ENCODE peak calls at places on chromosome 18, in seven cellular contexts. One of them, this sample, is unnamed.

GRCh38 chr18:79203017-79203605 is 133.9 kb downstream of the ATP9B start:
- DNase-seq in NCI-H446 treated with DMSO at 0.1 percent for 48 hours: no peak
- DNase-seq in small intestine: no peak
- DNase-seq in astrocyte of the spinal cord: peak; percentile 39
- DNase-seq in 8988T: no peak
- DNase-seq in stimulated activated CD4-positive, alpha-beta T cell treated with anti-CD3 and anti-CD28 coated beads, TNF-alpha, amount 100 ng/mL, for 48 hours: peak; percentile 18
- DNase-seq in ACHN: peak; percentile 41
- DNase-seq in this sample: no peak

GRCh38 chr18:59272971-59273935 is at the start of gene RAX:
- DNase-seq in NCI-H446 treated with DMSO at 0.1 percent for 48 hours: no peak
- DNase-seq in stimulated activated CD4-positive, alpha-beta T cell treated with anti-CD3 and anti-CD28 coated beads, TNF-alpha, amount 100 ng/mL, for 48 hours: no peak
- DNase-seq in small intestine: no peak
- DNase-seq in astrocyte of the spinal cord: no peak
- DNase-seq in ACHN: no peak
- DNase-seq in 8988T: no peak
- DNase-seq in this sample: no peak

GRCh38 chr18:13471971-13472628 is 253.5 kb downstream of the LDLRAD4 start:
- DNase-seq in stimulated activated CD4-positive, alpha-beta T cell treated with anti-CD3 and anti-CD28 coated beads, TNF-alpha, amount 100 ng/mL, for 48 hours: no peak
- DNase-seq in small intestine: no peak
- DNase-seq in astrocyte of the spinal cord: no peak
- DNase-seq in 8988T: no peak
- DNase-seq in ACHN: no peak
- DNase-seq in NCI-H446 treated with DMSO at 0.1 percent for 48 hours: no peak
- DNase-seq in this sample: no peak

GRCh38 chr18:79876497-79876896 is 75.0 kb downstream of the SLC66A2 start:
- DNase-seq in small intestine: no peak
- DNase-seq in stimulated activated CD4-positive, alpha-beta T cell treated with anti-CD3 and anti-CD28 coated beads, TNF-alpha, amount 100 ng/mL, for 48 hours: no peak
- DNase-seq in NCI-H446 treated with DMSO at 0.1 percent for 48 hours: no peak
- DNase-seq in 8988T: no peak
- DNase-seq in ACHN: no peak
- DNase-seq in astrocyte of the spinal cord: no peak
- DNase-seq in this sample: no peak

GRCh38 chr18:47846431-47846830 is 84.0 kb downstream of the SMAD2 start:
- DNase-seq in NCI-H446 treated with DMSO at 0.1 percent for 48 hours: no peak
- DNase-seq in stimulated activated CD4-positive, alpha-beta T cell treated with anti-CD3 and anti-CD28 coated beads, TNF-alpha, amount 100 ng/mL, for 48 hours: no peak
- DNase-seq in 8988T: no peak
- DNase-seq in small intestine: no peak
- DNase-seq in astrocyte of the spinal cord: no peak
- DNase-seq in ACHN: no peak
- DNase-seq in this sample: no peak

GRCh38 chr18:34322365-34323289 is 97.9 kb upstream of the NOL4 start:
- DNase-seq in small intestine: peak; percentile 35
- DNase-seq in NCI-H446 treated with DMSO at 0.1 percent for 48 hours: peak; percentile 25
- DNase-seq in 8988T: no peak
- DNase-seq in stimulated activated CD4-positive, alpha-beta T cell treated with anti-CD3 and anti-CD28 coated beads, TNF-alpha, amount 100 ng/mL, for 48 hours: no peak
- DNase-seq in ACHN: peak; percentile 61
- DNase-seq in astrocyte of the spinal cord: peak; percentile 82
- DNase-seq in this sample: peak; percentile 20

GRCh38 chr18:34624551-34624950 is 85.5 kb upstream of the DTNA start:
- DNase-seq in stimulated activated CD4-positive, alpha-beta T cell treated with anti-CD3 and anti-CD28 coated beads, TNF-alpha, amount 100 ng/mL, for 48 hours: no peak
- DNase-seq in small intestine: no peak
- DNase-seq in ACHN: no peak
- DNase-seq in NCI-H446 treated with DMSO at 0.1 percent for 48 hours: no peak
- DNase-seq in 8988T: no peak
- DNase-seq in astrocyte of the spinal cord: no peak
- DNase-seq in this sample: no peak

GRCh38 chr18:59957957-59958356 is 58.2 kb downstream of the PMAIP1 start:
- DNase-seq in NCI-H446 treated with DMSO at 0.1 percent for 48 hours: peak; percentile 47
- DNase-seq in ACHN: peak; percentile 49
- DNase-seq in stimulated activated CD4-positive, alpha-beta T cell treated with anti-CD3 and anti-CD28 coated beads, TNF-alpha, amount 100 ng/mL, for 48 hours: no peak
- DNase-seq in small intestine: peak; percentile 85
- DNase-seq in 8988T: no peak
- DNase-seq in astrocyte of the spinal cord: peak; percentile 68
- DNase-seq in this sample: no peak

GRCh38 chr18:51617572-51618260 is 420.2 kb upstream of the MEX3C start:
- DNase-seq in small intestine: no peak
- DNase-seq in NCI-H446 treated with DMSO at 0.1 percent for 48 hours: no peak
- DNase-seq in 8988T: no peak
- DNase-seq in astrocyte of the spinal cord: no peak
- DNase-seq in stimulated activated CD4-positive, alpha-beta T cell treated with anti-CD3 and anti-CD28 coated beads, TNF-alpha, amount 100 ng/mL, for 48 hours: no peak
- DNase-seq in ACHN: no peak
- DNase-seq in this sample: no peak

GRCh38 chr18:5451871-5452270 is 91.9 kb downstream of the EPB41L3 start:
- DNase-seq in stimulated activated CD4-positive, alpha-beta T cell treated with anti-CD3 and anti-CD28 coated beads, TNF-alpha, amount 100 ng/mL, for 48 hours: no peak
- DNase-seq in astrocyte of the spinal cord: no peak
- DNase-seq in small intestine: no peak
- DNase-seq in ACHN: no peak
- DNase-seq in NCI-H446 treated with DMSO at 0.1 percent for 48 hours: no peak
- DNase-seq in 8988T: no peak
- DNase-seq in this sample: no peak

GRCh38 chr18:63298393-63299015 is 21.1 kb downstream of the BCL2 start:
- DNase-seq in NCI-H446 treated with DMSO at 0.1 percent for 48 hours: no peak
- DNase-seq in ACHN: no peak
- DNase-seq in 8988T: no peak
- DNase-seq in stimulated activated CD4-positive, alpha-beta T cell treated with anti-CD3 and anti-CD28 coated beads, TNF-alpha, amount 100 ng/mL, for 48 hours: no peak
- DNase-seq in astrocyte of the spinal cord: no peak
- DNase-seq in small intestine: peak; percentile 27
- DNase-seq in this sample: no peak

GRCh38 chr18:43620936-43621335 is 343.6 kb upstream of the SYT4 start:
- DNase-seq in NCI-H446 treated with DMSO at 0.1 percent for 48 hours: no peak
- DNase-seq in 8988T: no peak
- DNase-seq in astrocyte of the spinal cord: peak; percentile 22
- DNase-seq in small intestine: peak; percentile 36
- DNase-seq in ACHN: peak; percentile 28
- DNase-seq in stimulated activated CD4-positive, alpha-beta T cell treated with anti-CD3 and anti-CD28 coated beads, TNF-alpha, amount 100 ng/mL, for 48 hours: no peak
- DNase-seq in this sample: no peak

GRCh38 chr18:75880913-75881504 is 453.5 kb upstream of the SMIM21 start:
- DNase-seq in NCI-H446 treated with DMSO at 0.1 percent for 48 hours: no peak
- DNase-seq in 8988T: no peak
- DNase-seq in astrocyte of the spinal cord: no peak
- DNase-seq in small intestine: no peak
- DNase-seq in ACHN: no peak
- DNase-seq in stimulated activated CD4-positive, alpha-beta T cell treated with anti-CD3 and anti-CD28 coated beads, TNF-alpha, amount 100 ng/mL, for 48 hours: no peak
- DNase-seq in this sample: no peak

GRCh38 chr18:3453540-3454364 is 3.8 kb downstream of the TGIF1 start:
- DNase-seq in astrocyte of the spinal cord: peak; percentile 99
- DNase-seq in NCI-H446 treated with DMSO at 0.1 percent for 48 hours: no peak
- DNase-seq in ACHN: peak; percentile 53
- DNase-seq in 8988T: no peak
- DNase-seq in small intestine: peak; percentile 66
- DNase-seq in stimulated activated CD4-positive, alpha-beta T cell treated with anti-CD3 and anti-CD28 coated beads, TNF-alpha, amount 100 ng/mL, for 48 hours: no peak
- DNase-seq in this sample: peak; percentile 89

GRCh38 chr18:12441475-12442035 is 33.8 kb downstream of the PRELID3A start:
- DNase-seq in astrocyte of the spinal cord: no peak
- DNase-seq in 8988T: no peak
- DNase-seq in small intestine: no peak
- DNase-seq in stimulated activated CD4-positive, alpha-beta T cell treated with anti-CD3 and anti-CD28 coated beads, TNF-alpha, amount 100 ng/mL, for 48 hours: no peak
- DNase-seq in NCI-H446 treated with DMSO at 0.1 percent for 48 hours: no peak
- DNase-seq in ACHN: no peak
- DNase-seq in this sample: no peak

GRCh38 chr18:72086421-72086820 is 457.7 kb downstream of the CBLN2 start:
- DNase-seq in 8988T: no peak
- DNase-seq in NCI-H446 treated with DMSO at 0.1 percent for 48 hours: no peak
- DNase-seq in small intestine: peak; percentile 3
- DNase-seq in ACHN: peak; percentile 47
- DNase-seq in stimulated activated CD4-positive, alpha-beta T cell treated with anti-CD3 and anti-CD28 coated beads, TNF-alpha, amount 100 ng/mL, for 48 hours: no peak
- DNase-seq in astrocyte of the spinal cord: peak; percentile 50
- DNase-seq in this sample: no peak

GRCh38 chr18:48038636-48039035 is 108.2 kb upstream of the SMAD2 start:
- DNase-seq in stimulated activated CD4-positive, alpha-beta T cell treated with anti-CD3 and anti-CD28 coated beads, TNF-alpha, amount 100 ng/mL, for 48 hours: no peak
- DNase-seq in 8988T: no peak
- DNase-seq in small intestine: no peak
- DNase-seq in astrocyte of the spinal cord: no peak
- DNase-seq in ACHN: no peak
- DNase-seq in NCI-H446 treated with DMSO at 0.1 percent for 48 hours: no peak
- DNase-seq in this sample: no peak

GRCh38 chr18:8480506-8481328 is 128.5 kb upstream of the RAB12 start:
- DNase-seq in astrocyte of the spinal cord: peak; percentile 74
- DNase-seq in stimulated activated CD4-positive, alpha-beta T cell treated with anti-CD3 and anti-CD28 coated beads, TNF-alpha, amount 100 ng/mL, for 48 hours: no peak
- DNase-seq in NCI-H446 treated with DMSO at 0.1 percent for 48 hours: peak; percentile 45
- DNase-seq in small intestine: peak; percentile 5
- DNase-seq in 8988T: peak; percentile 48
- DNase-seq in ACHN: peak; percentile 50
- DNase-seq in this sample: peak; percentile 21

GRCh38 chr18:74689251-74689650 is 91.6 kb downstream of the ZNF407 start:
- DNase-seq in small intestine: no peak
- DNase-seq in ACHN: no peak
- DNase-seq in astrocyte of the spinal cord: peak; percentile 62
- DNase-seq in 8988T: no peak
- DNase-seq in NCI-H446 treated with DMSO at 0.1 percent for 48 hours: no peak
- DNase-seq in stimulated activated CD4-positive, alpha-beta T cell treated with anti-CD3 and anti-CD28 coated beads, TNF-alpha, amount 100 ng/mL, for 48 hours: no peak
- DNase-seq in this sample: no peak

GRCh38 chr18:31943895-31944816 is 1.2 kb upstream of the TRAPPC8 start:
- DNase-seq in NCI-H446 treated with DMSO at 0.1 percent for 48 hours: no peak
- DNase-seq in astrocyte of the spinal cord: no peak
- DNase-seq in 8988T: no peak
- DNase-seq in small intestine: peak; percentile 22
- DNase-seq in stimulated activated CD4-positive, alpha-beta T cell treated with anti-CD3 and anti-CD28 coated beads, TNF-alpha, amount 100 ng/mL, for 48 hours: peak; percentile 2
- DNase-seq in ACHN: peak; percentile 39
- DNase-seq in this sample: peak; percentile 5

GRCh38 chr18:32048507-32049091 is 30.0 kb downstream of the RNF125 start:
- DNase-seq in stimulated activated CD4-positive, alpha-beta T cell treated with anti-CD3 and anti-CD28 coated beads, TNF-alpha, amount 100 ng/mL, for 48 hours: no peak
- DNase-seq in NCI-H446 treated with DMSO at 0.1 percent for 48 hours: no peak
- DNase-seq in ACHN: no peak
- DNase-seq in astrocyte of the spinal cord: peak; percentile 45
- DNase-seq in small intestine: peak; percentile 91
- DNase-seq in 8988T: no peak
- DNase-seq in this sample: no peak

GRCh38 chr18:46663539-46663938 is 6.5 kb upstream of the LOXHD1 start:
- DNase-seq in astrocyte of the spinal cord: no peak
- DNase-seq in NCI-H446 treated with DMSO at 0.1 percent for 48 hours: no peak
- DNase-seq in stimulated activated CD4-positive, alpha-beta T cell treated with anti-CD3 and anti-CD28 coated beads, TNF-alpha, amount 100 ng/mL, for 48 hours: no peak
- DNase-seq in ACHN: no peak
- DNase-seq in 8988T: no peak
- DNase-seq in small intestine: no peak
- DNase-seq in this sample: no peak

GRCh38 chr18:13275075-13275474 is 56.5 kb downstream of the LDLRAD4 start:
- DNase-seq in NCI-H446 treated with DMSO at 0.1 percent for 48 hours: no peak
- DNase-seq in stimulated activated CD4-positive, alpha-beta T cell treated with anti-CD3 and anti-CD28 coated beads, TNF-alpha, amount 100 ng/mL, for 48 hours: no peak
- DNase-seq in small intestine: no peak
- DNase-seq in ACHN: no peak
- DNase-seq in 8988T: no peak
- DNase-seq in astrocyte of the spinal cord: no peak
- DNase-seq in this sample: no peak

GRCh38 chr18:32735781-32736180 is 37.0 kb downstream of the KLHL14 start:
- DNase-seq in 8988T: no peak
- DNase-seq in small intestine: no peak
- DNase-seq in ACHN: peak; percentile 33
- DNase-seq in stimulated activated CD4-positive, alpha-beta T cell treated with anti-CD3 and anti-CD28 coated beads, TNF-alpha, amount 100 ng/mL, for 48 hours: no peak
- DNase-seq in NCI-H446 treated with DMSO at 0.1 percent for 48 hours: no peak
- DNase-seq in astrocyte of the spinal cord: peak; percentile 79
- DNase-seq in this sample: no peak

GRCh38 chr18:44927127-44927849 is 246.6 kb downstream of the SETBP1 start:
- DNase-seq in astrocyte of the spinal cord: no peak
- DNase-seq in NCI-H446 treated with DMSO at 0.1 percent for 48 hours: no peak
- DNase-seq in ACHN: no peak
- DNase-seq in stimulated activated CD4-positive, alpha-beta T cell treated with anti-CD3 and anti-CD28 coated beads, TNF-alpha, amount 100 ng/mL, for 48 hours: no peak
- DNase-seq in small intestine: no peak
- DNase-seq in 8988T: no peak
- DNase-seq in this sample: no peak

GRCh38 chr18:67783215-67783946 is 266.9 kb upstream of the DSEL start:
- DNase-seq in NCI-H446 treated with DMSO at 0.1 percent for 48 hours: no peak
- DNase-seq in small intestine: no peak
- DNase-seq in stimulated activated CD4-positive, alpha-beta T cell treated with anti-CD3 and anti-CD28 coated beads, TNF-alpha, amount 100 ng/mL, for 48 hours: no peak
- DNase-seq in astrocyte of the spinal cord: peak; percentile 89
- DNase-seq in ACHN: peak; percentile 63
- DNase-seq in 8988T: no peak
- DNase-seq in this sample: peak; percentile 74

GRCh38 chr18:42563995-42564394 is 551.5 kb downstream of the RIT2 start:
- DNase-seq in astrocyte of the spinal cord: no peak
- DNase-seq in 8988T: no peak
- DNase-seq in small intestine: no peak
- DNase-seq in NCI-H446 treated with DMSO at 0.1 percent for 48 hours: no peak
- DNase-seq in stimulated activated CD4-positive, alpha-beta T cell treated with anti-CD3 and anti-CD28 coated beads, TNF-alpha, amount 100 ng/mL, for 48 hours: no peak
- DNase-seq in ACHN: no peak
- DNase-seq in this sample: no peak

GRCh38 chr18:55136864-55137263 is 177.6 kb upstream of the CCDC68 start:
- DNase-seq in astrocyte of the spinal cord: peak; percentile 66
- DNase-seq in stimulated activated CD4-positive, alpha-beta T cell treated with anti-CD3 and anti-CD28 coated beads, TNF-alpha, amount 100 ng/mL, for 48 hours: no peak
- DNase-seq in 8988T: no peak
- DNase-seq in small intestine: no peak
- DNase-seq in ACHN: no peak
- DNase-seq in NCI-H446 treated with DMSO at 0.1 percent for 48 hours: no peak
- DNase-seq in this sample: no peak

GRCh38 chr18:33356735-33357134 is 83.8 kb downstream of the CCDC178 start:
- DNase-seq in 8988T: no peak
- DNase-seq in astrocyte of the spinal cord: no peak
- DNase-seq in small intestine: no peak
- DNase-seq in stimulated activated CD4-positive, alpha-beta T cell treated with anti-CD3 and anti-CD28 coated beads, TNF-alpha, amount 100 ng/mL, for 48 hours: no peak
- DNase-seq in ACHN: no peak
- DNase-seq in NCI-H446 treated with DMSO at 0.1 percent for 48 hours: no peak
- DNase-seq in this sample: no peak

GRCh38 chr18:58723810-58724602 is 52.7 kb downstream of the MALT1 start:
- DNase-seq in small intestine: no peak
- DNase-seq in ACHN: no peak
- DNase-seq in stimulated activated CD4-positive, alpha-beta T cell treated with anti-CD3 and anti-CD28 coated beads, TNF-alpha, amount 100 ng/mL, for 48 hours: no peak
- DNase-seq in astrocyte of the spinal cord: no peak
- DNase-seq in 8988T: no peak
- DNase-seq in NCI-H446 treated with DMSO at 0.1 percent for 48 hours: peak; percentile 37
- DNase-seq in this sample: no peak

GRCh38 chr18:34977787-34978532 is 63.3 kb upstream of the MAPRE2 start:
- DNase-seq in astrocyte of the spinal cord: no peak
- DNase-seq in small intestine: peak; percentile 64
- DNase-seq in NCI-H446 treated with DMSO at 0.1 percent for 48 hours: no peak
- DNase-seq in stimulated activated CD4-positive, alpha-beta T cell treated with anti-CD3 and anti-CD28 coated beads, TNF-alpha, amount 100 ng/mL, for 48 hours: peak; percentile 18
- DNase-seq in ACHN: peak; percentile 39
- DNase-seq in 8988T: no peak
- DNase-seq in this sample: no peak

This sample was measured in SJSA1.